ENCODE peak calls at places on chromosome X, in eight cellular contexts. E is Panc1, O is OCI-LY7, Q is psoas muscle, W is fibroblast of mammary gland, I is upper lobe of right lung, P is endothelial cell of umbilical vein, F is HFF-Myc. N is an unnamed sample.

GRCh38 chrX:24426340-24426913 is 38.7 kb upstream of the PDK3 start:
- DNase-seq in E (no peak), O (peak; percentile 25), Q (no peak), W (peak; percentile 27), I (no peak), P (peak; percentile 3), F (no peak), N (no peak)

GRCh38 chrX:115602308-115602707 is 41.3 kb downstream of the PLS3 start:
- DNase-seq in E (no peak), O (no peak), Q (no peak), W (no peak), I (no peak), P (no peak), F (no peak), N (no peak)

GRCh38 chrX:134836497-134836968 is 154.3 kb upstream of the SMIM10 start:
- DNase-seq in E (peak; percentile 50), O (no peak), Q (no peak), W (peak; percentile 50), I (no peak), P (peak; percentile 37), F (peak; percentile 7), N (no peak)

GRCh38 chrX:73127700-73128241 is 48.5 kb upstream of the PABPC1L2A start:
- DNase-seq in E (no peak), O (no peak), Q (peak; percentile 38), W (no peak), I (peak; percentile 61), P (no peak), F (no peak), N (no peak)

GRCh38 chrX:119417842-119418241 is 18.7 kb downstream of the SLC25A43 start:
- DNase-seq in E (no peak), O (peak; percentile 36), Q (no peak), W (peak; percentile 22), I (no peak), P (no peak), F (no peak), N (no peak)

GRCh38 chrX:63719633-63720032 is 65.4 kb downstream of the ARHGEF9 start:
- DNase-seq in E (no peak), O (no peak), Q (no peak), W (no peak), I (no peak), P (no peak), F (no peak), N (no peak)

GRCh38 chrX:50081282-50081955 is 119.4 kb downstream of the AKAP4 start:
- DNase-seq in E (no peak), O (no peak), Q (peak; percentile 58), W (peak; percentile 13), I (peak; percentile 69), P (peak; percentile 34), F (no peak), N (no peak)

GRCh38 chrX:30702736-30703135 is 49.5 kb downstream of the GK start:
- DNase-seq in E (no peak), O (no peak), Q (no peak), W (peak; percentile 67), I (no peak), P (no peak), F (no peak), N (peak; percentile 68)

GRCh38 chrX:134780908-134781307 is 122.6 kb upstream of the PLAC1 start:
- DNase-seq in E (no peak), O (no peak), Q (no peak), W (no peak), I (no peak), P (no peak), F (no peak), N (no peak)

GRCh38 chrX:151396042-151396826 is 772 bp upstream of the VMA21 start:
- DNase-seq in E (peak; percentile 25), O (peak; percentile 49), Q (no peak), W (peak; percentile 81), I (peak; percentile 64), P (no peak), F (peak; percentile 22), N (no peak)

GRCh38 chrX:19814240-19814639 is 73.2 kb downstream of the SH3KBP1 start:
- DNase-seq in E (no peak), O (peak; percentile 60), Q (no peak), W (no peak), I (no peak), P (no peak), F (no peak), N (no peak)

GRCh38 chrX:109352121-109352556 is 129.7 kb downstream of the GUCY2F start:
- DNase-seq in E (no peak), O (no peak), Q (peak; percentile 54), W (peak; percentile 71), I (peak; percentile 61), P (no peak), F (no peak), N (no peak)

GRCh38 chrX:10660171-10660570 is 39.8 kb upstream of the MID1 start:
- DNase-seq in E (no peak), O (no peak), Q (no peak), W (no peak), I (no peak), P (no peak), F (no peak), N (no peak)

GRCh38 chrX:49019050-49019449 is 17.0 kb upstream of the GRIPAP1 start:
- DNase-seq in E (no peak), O (no peak), Q (no peak), W (no peak), I (no peak), P (no peak), F (no peak), N (no peak)

GRCh38 chrX:46757052-46757451 is 1.9 kb downstream of the SLC9A7 start:
- DNase-seq in E (no peak), O (no peak), Q (no peak), W (no peak), I (no peak), P (no peak), F (no peak), N (no peak)

GRCh38 chrX:120840826-120841225 is 34.8 kb downstream of the CT47B1 start:
- DNase-seq in E (no peak), O (no peak), Q (no peak), W (peak; percentile 69), I (no peak), P (peak; percentile 2), F (no peak), N (peak; percentile 54)

GRCh38 chrX:51776851-51777250 is 33.6 kb downstream of the GSPT2 start:
- DNase-seq in E (no peak), O (no peak), Q (no peak), W (no peak), I (no peak), P (no peak), F (no peak), N (no peak)

GRCh38 chrX:2484232-2484631 is 16.5 kb downstream of the DHRSX start:
- DNase-seq in E (no peak), O (no peak), Q (no peak), W (peak; percentile 27), I (no peak), P (no peak), F (no peak), N (no peak)

GRCh38 chrX:25068340-25068739 is 52.6 kb upstream of the ARX start:
- DNase-seq in E (no peak), O (no peak), Q (no peak), W (no peak), I (no peak), P (no peak), F (no peak), N (no peak)

GRCh38 chrX:84187501-84188319 is at the start of gene RPS6KA6:
- DNase-seq in E (no peak), O (no peak), Q (peak; percentile 54), W (peak; percentile 30), I (peak; percentile 64), P (peak; percentile 29), F (no peak), N (no peak)

GRCh38 chrX:68443155-68443868 is 10.0 kb upstream of the OPHN1 start:
- DNase-seq in E (no peak), O (no peak), Q (no peak), W (no peak), I (no peak), P (peak; percentile 67), F (no peak), N (no peak)

GRCh38 chrX:15512401-15512965 is 11.9 kb downstream of the BMX start:
- DNase-seq in E (no peak), O (no peak), Q (no peak), W (no peak), I (no peak), P (no peak), F (no peak), N (no peak)

GRCh38 chrX:39399387-39399786 is 598.1 kb downstream of the MID1IP1 start:
- DNase-seq in E (no peak), O (no peak), Q (no peak), W (no peak), I (no peak), P (peak; percentile 2), F (no peak), N (no peak)

GRCh38 chrX:40558590-40558989 is 22.2 kb upstream of the ATP6AP2 start:
- DNase-seq in E (no peak), O (no peak), Q (no peak), W (no peak), I (no peak), P (no peak), F (no peak), N (no peak)
- H3K4me3 ChIP-seq in E (no peak overlapping the region), O (no peak overlapping the region), Q (no peak overlapping the region), W (no peak overlapping the region), I (no peak overlapping the region), P (no peak overlapping the region), F (no peak overlapping the region), N (no peak overlapping the region)

GRCh38 chrX:100098660-100099375 is 311.3 kb downstream of the PCDH19 start:
- DNase-seq in E (no peak), O (no peak), Q (no peak), W (no peak), I (no peak), P (peak; percentile 31), F (no peak), N (no peak)
- TF ChIP-seq CTCF in E (no peak), O (no peak), Q (no peak), W (no peak), I (no peak), P (no peak), F (no peak), N (no peak)

GRCh38 chrX:38220024-38220935 is at the start of gene SRPX:
- DNase-seq in E (no peak), O (no peak), Q (peak; percentile 57), W (peak; percentile 75), I (peak; percentile 59), P (peak; percentile 58), F (peak; percentile 46), N (no peak)
- H3K4me3 ChIP-seq in E (peak within 1 kb of the TSS; percentile 41), O (no peak within 1 kb of the TSS), Q (peak within 1 kb of the TSS; percentile 59), W (peak within 1 kb of the TSS; percentile 82), I (peak within 1 kb of the TSS; percentile 48), P (peak within 1 kb of the TSS; percentile 28), F (peak within 1 kb of the TSS; percentile 55), N (peak within 1 kb of the TSS; percentile 65)

DNA sequence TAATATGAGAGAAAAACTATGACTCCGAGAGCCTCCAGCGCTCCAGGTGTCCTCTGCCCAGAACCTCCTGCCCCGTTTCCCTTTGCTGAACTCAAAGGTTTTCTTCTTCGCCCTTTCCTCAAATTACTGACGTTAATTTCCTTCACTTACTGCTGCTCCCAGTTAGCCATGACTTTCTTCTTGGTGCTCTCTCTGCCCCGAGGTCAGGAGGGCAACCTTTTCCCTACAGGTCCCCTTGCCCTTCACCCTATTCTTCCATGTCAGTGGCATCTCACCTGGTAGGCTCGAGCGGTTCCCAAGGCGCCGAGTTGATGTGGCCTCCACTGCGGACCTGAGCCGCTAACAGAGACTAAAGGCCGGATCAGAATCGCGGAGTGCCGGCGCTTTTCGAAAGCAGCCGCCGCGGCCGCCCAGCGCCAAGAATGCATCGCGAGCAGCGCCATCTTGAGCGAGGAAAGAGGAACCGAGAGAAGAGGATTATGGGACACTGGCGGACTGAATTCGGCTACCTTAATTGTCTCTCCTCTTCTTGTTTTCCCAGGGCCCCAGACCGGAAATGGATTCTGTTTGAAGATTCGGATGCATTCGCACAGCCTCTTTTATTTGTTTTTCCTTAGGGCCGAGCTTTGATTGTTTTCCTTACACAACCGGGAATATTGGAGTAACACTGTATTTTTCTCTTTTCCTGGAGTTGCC is at the start of gene ABCB7:
- DNase-seq in E (peak; percentile 25), O (peak; percentile 77), Q (peak; percentile 72), W (peak; percentile 76), I (peak; percentile 73), P (peak; percentile 63), F (peak; percentile 52), N (peak; percentile 4)
- TF ChIP-seq CTCF in E (peak; percentile 13), O (no peak), Q (peak; percentile 22), W (peak; percentile 5), I (no peak), P (no peak), F (peak; percentile 12), N (peak; percentile 26)